ENCODE peak calls at places on chromosomes 4 and X, in seven cellular contexts. One of them, this sample, is unnamed.

GRCh38 chr4:40563401-40563800 is 66.3 kb downstream of the RBM47 start:
- DNase-seq in body of pancreas: no peak
- DNase-seq in cardiac muscle cell: no peak
- DNase-seq in MM.1S: no peak
- DNase-seq in pancreas: no peak
- DNase-seq in uterus: no peak
- DNase-seq in heart left ventricle: no peak
- DNase-seq in this sample: no peak

GRCh38 chr4:7909463-7909862 is 30.2 kb downstream of the AFAP1 start:
- DNase-seq in cardiac muscle cell: no peak
- DNase-seq in pancreas: no peak
- DNase-seq in MM.1S: no peak
- DNase-seq in body of pancreas: no peak
- DNase-seq in heart left ventricle: no peak
- DNase-seq in uterus: no peak
- DNase-seq in this sample: no peak

GRCh38 chrX:1102786-1103185 is 109.7 kb downstream of the CRLF2 start:
- DNase-seq in body of pancreas: no peak
- DNase-seq in MM.1S: no peak
- DNase-seq in uterus: no peak
- DNase-seq in cardiac muscle cell: no peak
- DNase-seq in heart left ventricle: no peak
- DNase-seq in pancreas: no peak
- DNase-seq in this sample: no peak

GRCh38 chr4:173218411-173219125 is 50.0 kb downstream of the GALNT7 start:
- DNase-seq in pancreas: no peak
- DNase-seq in cardiac muscle cell: no peak
- DNase-seq in body of pancreas: no peak
- DNase-seq in heart left ventricle: no peak
- DNase-seq in MM.1S: no peak
- DNase-seq in uterus: no peak
- DNase-seq in this sample: no peak

GRCh38 chr4:168598191-168598590 is 101.3 kb downstream of the PALLD start:
- DNase-seq in MM.1S: no peak
- DNase-seq in body of pancreas: no peak
- DNase-seq in cardiac muscle cell: peak; percentile 43
- DNase-seq in heart left ventricle: no peak
- DNase-seq in pancreas: no peak
- DNase-seq in uterus: peak; percentile 25
- DNase-seq in this sample: no peak

GRCh38 chrX:150363561-150364346 is 637 bp downstream of the MAMLD1 start:
- DNase-seq in uterus: no peak
- DNase-seq in pancreas: peak; percentile 69
- DNase-seq in MM.1S: no peak
- DNase-seq in cardiac muscle cell: peak; percentile 34
- DNase-seq in body of pancreas: peak; percentile 49
- DNase-seq in heart left ventricle: no peak
- DNase-seq in this sample: no peak

GRCh38 chr4:95980877-95981360 is 141.0 kb downstream of the PDHA2 start:
- DNase-seq in cardiac muscle cell: no peak
- DNase-seq in uterus: no peak
- DNase-seq in MM.1S: no peak
- DNase-seq in heart left ventricle: no peak
- DNase-seq in body of pancreas: no peak
- DNase-seq in pancreas: no peak
- DNase-seq in this sample: no peak

GRCh38 chrX:93319604-93320003 is 353.8 kb downstream of the NAP1L3 start:
- DNase-seq in uterus: no peak
- DNase-seq in MM.1S: no peak
- DNase-seq in body of pancreas: no peak
- DNase-seq in pancreas: no peak
- DNase-seq in cardiac muscle cell: no peak
- DNase-seq in heart left ventricle: no peak
- DNase-seq in this sample: no peak

GRCh38 chr4:1323635-1324442 is 23.2 kb upstream of the UVSSA start:
- DNase-seq in body of pancreas: no peak
- DNase-seq in pancreas: no peak
- DNase-seq in uterus: no peak
- DNase-seq in MM.1S: no peak
- DNase-seq in cardiac muscle cell: no peak
- DNase-seq in heart left ventricle: peak; percentile 5
- DNase-seq in this sample: no peak

GRCh38 chrX:101397779-101398178 is 7.0 kb downstream of the RPL36A start:
- DNase-seq in body of pancreas: no peak
- DNase-seq in cardiac muscle cell: peak; percentile 41
- DNase-seq in MM.1S: no peak
- DNase-seq in pancreas: no peak
- DNase-seq in heart left ventricle: no peak
- DNase-seq in uterus: no peak
- DNase-seq in this sample: no peak

GRCh38 chr4:168864831-168865541 is 145.1 kb downstream of the CBR4 start:
- DNase-seq in MM.1S: no peak
- DNase-seq in pancreas: no peak
- DNase-seq in body of pancreas: no peak
- DNase-seq in cardiac muscle cell: peak; percentile 42
- DNase-seq in heart left ventricle: no peak
- DNase-seq in uterus: no peak
- DNase-seq in this sample: no peak

GRCh38 chr4:31089815-31090214 is 369.6 kb downstream of the PCDH7 start:
- DNase-seq in uterus: peak; percentile 15
- DNase-seq in body of pancreas: peak; percentile 35
- DNase-seq in MM.1S: peak; percentile 34
- DNase-seq in heart left ventricle: peak; percentile 60
- DNase-seq in cardiac muscle cell: peak; percentile 51
- DNase-seq in pancreas: no peak
- DNase-seq in this sample: no peak

GRCh38 chr4:102343964-102344519 is 1.2 kb downstream of the SLC39A8 start:
- DNase-seq in uterus: peak; percentile 31
- DNase-seq in pancreas: no peak
- DNase-seq in heart left ventricle: no peak
- DNase-seq in body of pancreas: peak; percentile 83
- DNase-seq in cardiac muscle cell: peak; percentile 4
- DNase-seq in MM.1S: peak; percentile 52
- DNase-seq in this sample: no peak

GRCh38 chr4:153447175-153447887 is 18.8 kb upstream of the TMEM131L start:
- DNase-seq in cardiac muscle cell: no peak
- DNase-seq in pancreas: no peak
- DNase-seq in MM.1S: no peak
- DNase-seq in uterus: no peak
- DNase-seq in heart left ventricle: no peak
- DNase-seq in body of pancreas: no peak
- DNase-seq in this sample: no peak

GRCh38 chr4:58849026-58849425 is 1738.8 kb upstream of the IGFBP7 start:
- DNase-seq in heart left ventricle: no peak
- DNase-seq in pancreas: no peak
- DNase-seq in MM.1S: no peak
- DNase-seq in cardiac muscle cell: no peak
- DNase-seq in uterus: no peak
- DNase-seq in body of pancreas: no peak
- DNase-seq in this sample: no peak
- H3K9me3 ChIP-seq in heart left ventricle: peaks cover 3% of the 10 kb centered on the region
- H3K9me3 ChIP-seq in pancreas: no peaks in the 10 kb centered on the region
- H3K9me3 ChIP-seq in MM.1S: no peaks in the 10 kb centered on the region
- H3K9me3 ChIP-seq in cardiac muscle cell: no peaks in the 10 kb centered on the region
- H3K9me3 ChIP-seq in uterus: no peaks in the 10 kb centered on the region
- H3K9me3 ChIP-seq in body of pancreas: no peaks in the 10 kb centered on the region
- H3K9me3 ChIP-seq in this sample: no peaks in the 10 kb centered on the region

GRCh38 chr4:6043188-6043587 is 25.0 kb upstream of the C4orf50 start:
- DNase-seq in cardiac muscle cell: no peak
- DNase-seq in heart left ventricle: no peak
- DNase-seq in uterus: no peak
- DNase-seq in body of pancreas: no peak
- DNase-seq in pancreas: no peak
- DNase-seq in MM.1S: no peak
- DNase-seq in this sample: no peak

GRCh38 chr4:6044276-6044675 is 26.0 kb upstream of the C4orf50 start:
- DNase-seq in heart left ventricle: no peak
- DNase-seq in pancreas: peak; percentile 57
- DNase-seq in cardiac muscle cell: no peak
- DNase-seq in body of pancreas: peak; percentile 18
- DNase-seq in uterus: no peak
- DNase-seq in MM.1S: no peak
- DNase-seq in this sample: no peak

GRCh38 chr4:6046526-6047129 is 28.4 kb upstream of the C4orf50 start:
- DNase-seq in body of pancreas: no peak
- DNase-seq in heart left ventricle: no peak
- DNase-seq in uterus: no peak
- DNase-seq in pancreas: peak; percentile 28
- DNase-seq in cardiac muscle cell: no peak
- DNase-seq in MM.1S: no peak
- DNase-seq in this sample: no peak

GRCh38 chr4:6043843-6044242 is 25.6 kb upstream of the C4orf50 start:
- DNase-seq in uterus: no peak
- DNase-seq in pancreas: no peak
- DNase-seq in cardiac muscle cell: no peak
- DNase-seq in body of pancreas: no peak
- DNase-seq in heart left ventricle: no peak
- DNase-seq in MM.1S: no peak
- DNase-seq in this sample: no peak

DNA sequence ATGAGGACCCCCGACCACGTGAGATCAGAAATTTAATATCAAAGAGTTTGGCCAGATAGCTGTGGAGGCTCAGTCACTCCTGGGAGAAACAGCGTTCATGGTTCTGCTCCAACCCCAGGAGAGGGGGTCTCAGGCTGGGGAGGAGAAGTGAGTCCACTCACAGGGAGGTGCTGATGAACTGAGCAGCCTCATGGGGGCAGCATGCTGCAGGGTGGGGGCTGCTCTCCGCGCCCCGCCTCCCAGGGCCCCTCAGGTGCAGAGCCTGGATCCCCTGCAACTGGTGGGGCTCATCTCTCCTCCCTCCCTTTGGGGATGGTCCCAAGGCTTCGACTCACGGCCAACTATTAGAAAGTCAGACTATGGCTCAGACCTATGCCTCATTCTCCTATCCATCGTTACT is 26.6 kb upstream of the C4orf50 start:
- DNase-seq in heart left ventricle: no peak
- DNase-seq in cardiac muscle cell: no peak
- DNase-seq in uterus: no peak
- DNase-seq in pancreas: peak; percentile 39
- DNase-seq in MM.1S: no peak
- DNase-seq in body of pancreas: no peak
- DNase-seq in this sample: no peak
- TF ChIP-seq CTCF in heart left ventricle: no peak
- TF ChIP-seq CTCF in cardiac muscle cell: no peak
- TF ChIP-seq CTCF in uterus: no peak
- TF ChIP-seq CTCF in pancreas: no peak
- TF ChIP-seq CTCF in MM.1S: no peak
- TF ChIP-seq CTCF in body of pancreas: no peak
- TF ChIP-seq CTCF in this sample: no peak

DNA sequence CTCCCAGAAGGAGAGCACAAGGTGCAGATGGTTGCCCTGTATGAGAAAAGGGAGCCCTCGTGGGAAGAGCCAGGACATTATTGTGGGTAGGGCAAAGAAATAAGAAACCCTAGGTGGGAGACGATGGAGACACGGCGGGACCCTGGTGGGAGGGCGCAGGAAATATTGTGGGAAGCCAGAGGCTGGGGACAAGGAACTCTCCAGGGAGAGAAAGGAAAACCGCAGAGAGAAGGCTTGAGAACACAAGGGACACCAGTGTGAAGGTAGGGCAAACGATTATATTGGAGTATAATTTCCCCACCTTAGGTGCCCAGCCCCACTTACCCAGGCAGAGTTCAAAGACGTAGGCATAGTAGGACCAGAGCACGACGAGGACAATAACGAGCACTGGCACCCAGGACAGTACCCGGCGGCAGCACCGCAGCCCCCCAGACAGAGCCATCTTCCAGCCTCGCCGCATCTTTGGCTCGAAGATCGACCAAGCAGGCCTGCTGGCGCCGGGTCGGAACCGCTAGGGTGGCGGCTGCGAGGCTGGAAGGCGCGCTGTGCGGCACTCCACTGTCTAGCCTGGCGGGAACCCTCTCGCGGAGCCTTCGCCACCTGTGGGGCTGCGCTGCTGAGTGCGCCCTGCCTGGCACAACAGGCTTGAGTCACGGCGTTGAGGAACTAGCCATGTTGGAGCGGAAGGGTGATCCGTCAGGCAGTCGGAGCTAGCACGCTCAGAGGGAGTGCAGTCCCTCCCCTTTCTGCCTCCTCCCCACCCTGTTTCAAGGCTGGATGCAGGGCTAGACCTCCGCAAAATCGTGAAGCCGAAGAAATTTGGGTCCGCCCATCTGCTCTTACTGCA is at the start of gene ZDHHC15:
- DNase-seq in cardiac muscle cell: peak; percentile 72
- DNase-seq in heart left ventricle: peak; percentile 46
- DNase-seq in body of pancreas: peak; percentile 68
- DNase-seq in pancreas: peak; percentile 82
- DNase-seq in MM.1S: no peak
- DNase-seq in uterus: peak; percentile 53
- DNase-seq in this sample: peak; percentile 31
- H3K27ac ChIP-seq in cardiac muscle cell: peak within 1 kb of the TSS; percentile 56
- H3K27ac ChIP-seq in heart left ventricle: peak within 1 kb of the TSS; percentile 33
- H3K27ac ChIP-seq in body of pancreas: peak within 1 kb of the TSS; percentile 61
- H3K27ac ChIP-seq in pancreas: no peak within 1 kb of the TSS
- H3K27ac ChIP-seq in MM.1S: no peak within 1 kb of the TSS
- H3K27ac ChIP-seq in uterus: peak within 1 kb of the TSS; percentile 79
- H3K27ac ChIP-seq in this sample: no peak within 1 kb of the TSS

GRCh38 chrX:107076158-107076557 is 42.5 kb downstream of the RBM41 start:
- DNase-seq in body of pancreas: no peak
- DNase-seq in MM.1S: peak; percentile 36
- DNase-seq in cardiac muscle cell: no peak
- DNase-seq in uterus: no peak
- DNase-seq in pancreas: no peak
- DNase-seq in heart left ventricle: no peak
- DNase-seq in this sample: no peak
- H3K9me3 ChIP-seq in body of pancreas: no peaks in the 10 kb centered on the region
- H3K9me3 ChIP-seq in MM.1S: no peaks in the 10 kb centered on the region
- H3K9me3 ChIP-seq in cardiac muscle cell: peaks cover 4% of the 10 kb centered on the region
- H3K9me3 ChIP-seq in uterus: peaks cover 23% of the 10 kb centered on the region
- H3K9me3 ChIP-seq in pancreas: no peaks in the 10 kb centered on the region
- H3K9me3 ChIP-seq in heart left ventricle: peaks cover 14% of the 10 kb centered on the region
- H3K9me3 ChIP-seq in this sample: peaks cover 10% of the 10 kb centered on the region

GRCh38 chr4:150258569-150258968 is 180.3 kb downstream of the DCLK2 start:
- DNase-seq in heart left ventricle: no peak
- DNase-seq in uterus: no peak
- DNase-seq in cardiac muscle cell: no peak
- DNase-seq in body of pancreas: no peak
- DNase-seq in MM.1S: no peak
- DNase-seq in pancreas: no peak
- DNase-seq in this sample: no peak
- TF ChIP-seq CTCF in heart left ventricle: no peak
- TF ChIP-seq CTCF in uterus: no peak
- TF ChIP-seq CTCF in cardiac muscle cell: no peak
- TF ChIP-seq CTCF in body of pancreas: no peak
- TF ChIP-seq CTCF in MM.1S: no peak
- TF ChIP-seq CTCF in pancreas: no peak
- TF ChIP-seq CTCF in this sample: no peak

DNA sequence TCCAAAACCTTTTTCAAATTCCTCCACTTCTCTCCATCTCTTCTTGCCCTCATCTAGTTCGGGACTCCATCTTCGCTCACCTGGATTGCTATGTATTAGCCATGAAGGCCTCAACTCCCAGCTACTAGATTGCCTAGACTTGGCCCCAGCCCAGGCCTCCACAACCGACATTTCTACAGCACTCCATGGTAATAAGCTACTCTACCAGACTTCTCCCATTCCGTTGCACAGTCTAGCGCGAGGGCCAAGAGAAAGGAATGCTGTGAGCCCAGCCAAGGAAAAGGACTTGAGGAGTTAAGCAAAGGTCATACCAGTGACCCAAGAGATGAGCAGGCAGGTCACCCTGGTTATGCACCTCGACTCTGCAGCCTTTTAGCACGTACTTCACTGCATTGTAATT is 75.7 kb downstream of the SOWAHB start:
- DNase-seq in body of pancreas: no peak
- DNase-seq in heart left ventricle: no peak
- DNase-seq in pancreas: no peak
- DNase-seq in cardiac muscle cell: no peak
- DNase-seq in uterus: peak; percentile 23
- DNase-seq in MM.1S: no peak
- DNase-seq in this sample: no peak
- H3K27ac ChIP-seq in body of pancreas: no peak overlapping the region
- H3K27ac ChIP-seq in heart left ventricle: no peak overlapping the region
- H3K27ac ChIP-seq in pancreas: no peak overlapping the region
- H3K27ac ChIP-seq in cardiac muscle cell: no peak overlapping the region
- H3K27ac ChIP-seq in uterus: peak overlapping the region; percentile 32
- H3K27ac ChIP-seq in MM.1S: no peak overlapping the region
- H3K27ac ChIP-seq in this sample: no peak overlapping the region